ENCODE peak calls at places on chromosomes 2 and 18, in six cellular contexts. P is amygdala; S is activated CD4-positive, alpha-beta T cell treated with anti-CD3 and anti-CD28 coated beads, Interleukin-2, amount 50 U/mL, for 4 hours; U is stimulated activated CD8-positive, alpha-beta memory T cell treated with anti-CD3 and anti-CD28 coated beads, Interleukin-15, amount 100 ng/mL, for 1 hour; R is naive thymus-derived CD8-positive, alpha-beta T cell; Z is HEK293T. B is an unnamed sample.

GRCh38 chr2:67982956-67983355 is 79.8 kb downstream of the C1D start:
- DNase-seq in P (no peak), U (no peak), Z (no peak), R (no peak), S (no peak), B (no peak)

GRCh38 chr2:134669731-134670669 is 48.8 kb downstream of the TMEM163 start:
- DNase-seq in Z (no peak), P (no peak), U (no peak), S (peak; percentile 49), R (peak; percentile 91), B (no peak)

GRCh38 chr2:173134703-173135102 is 59.1 kb downstream of the MAP3K20 start:
- DNase-seq in P (no peak), U (no peak), R (no peak), S (no peak), Z (no peak), B (no peak)

GRCh38 chr2:240872317-240873097 is 3.9 kb downstream of the AGXT start:
- DNase-seq in P (no peak), S (no peak), R (no peak), U (no peak), Z (no peak), B (no peak)

GRCh38 chr2:176612736-176613135 is 343.5 kb downstream of the MTX2 start:
- DNase-seq in P (no peak), Z (no peak), R (no peak), U (no peak), S (no peak), B (no peak)

GRCh38 chr2:218904176-218904575 is 23.5 kb downstream of the WNT10A start:
- DNase-seq in P (no peak), Z (no peak), S (no peak), R (no peak), U (no peak), B (no peak)

GRCh38 chr2:137689549-137689948 is 274.7 kb upstream of the HNMT start:
- DNase-seq in Z (no peak), S (no peak), P (no peak), R (no peak), U (no peak), B (no peak)

GRCh38 chr18:48615566-48616401 is 77.0 kb downstream of the CTIF start:
- DNase-seq in U (no peak), S (no peak), P (no peak), R (no peak), Z (no peak), B (no peak)

GRCh38 chr2:73266061-73266891 is 18.0 kb downstream of the FBXO41 start:
- DNase-seq in P (no peak), R (no peak), S (no peak), U (no peak), Z (no peak), B (no peak)

GRCh38 chr2:38512211-38512610 is 90.5 kb downstream of the HNRNPLL start:
- DNase-seq in S (no peak), U (no peak), Z (no peak), R (no peak), P (no peak), B (no peak)